ENCODE peak calls at places on chromosomes 5 and 9, in ten cellular contexts. One of them, this sample, is unnamed.

GRCh38 chr5:10246761-10247160 is 2.9 kb downstream of the ATPSCKMT start:
- DNase-seq in HuH-7: no peak
- DNase-seq in NCI-H446: peak
- DNase-seq in prostate gland: no peak
- DNase-seq in heart left ventricle: no peak
- DNase-seq in H7: no peak
- DNase-seq in NCI-H1048: no peak
- DNase-seq in choroid plexus epithelial cell: no peak
- DNase-seq in kidney glomerular epithelial cell: no peak
- DNase-seq in substantia nigra: no peak
- DNase-seq in this sample: no peak

GRCh38 chr9:87083986-87084385 is 136.7 kb upstream of the GAS1 start:
- DNase-seq in HuH-7: no peak
- DNase-seq in NCI-H446: no peak
- DNase-seq in prostate gland: no peak
- DNase-seq in heart left ventricle: no peak
- DNase-seq in H7: no peak
- DNase-seq in NCI-H1048: no peak
- DNase-seq in choroid plexus epithelial cell: no peak
- DNase-seq in kidney glomerular epithelial cell: no peak
- DNase-seq in substantia nigra: no peak
- DNase-seq in this sample: no peak

GRCh38 chr9:109889456-109889855 is 109.5 kb downstream of the PALM2AKAP2 start:
- DNase-seq in HuH-7: no peak
- DNase-seq in NCI-H446: no peak
- DNase-seq in prostate gland: peak
- DNase-seq in heart left ventricle: no peak
- DNase-seq in H7: no peak
- DNase-seq in NCI-H1048: no peak
- DNase-seq in choroid plexus epithelial cell: no peak
- DNase-seq in kidney glomerular epithelial cell: no peak
- DNase-seq in substantia nigra: no peak
- DNase-seq in this sample: no peak

GRCh38 chr5:35830587-35830986 is 26.1 kb upstream of the IL7R start:
- DNase-seq in HuH-7: no peak
- DNase-seq in NCI-H446: no peak
- DNase-seq in prostate gland: no peak
- DNase-seq in heart left ventricle: no peak
- DNase-seq in H7: no peak
- DNase-seq in NCI-H1048: no peak
- DNase-seq in choroid plexus epithelial cell: no peak
- DNase-seq in kidney glomerular epithelial cell: no peak
- DNase-seq in substantia nigra: no peak
- DNase-seq in this sample: no peak

GRCh38 chr5:73106335-73106734 is 14.0 kb upstream of the TMEM171 start:
- DNase-seq in HuH-7: no peak
- DNase-seq in NCI-H446: no peak
- DNase-seq in prostate gland: no peak
- DNase-seq in heart left ventricle: no peak
- DNase-seq in H7: no peak
- DNase-seq in NCI-H1048: no peak
- DNase-seq in choroid plexus epithelial cell: no peak
- DNase-seq in kidney glomerular epithelial cell: no peak
- DNase-seq in substantia nigra: no peak
- DNase-seq in this sample: no peak

GRCh38 chr5:159286420-159287035 is 23.4 kb downstream of the UBLCP1 start:
- DNase-seq in HuH-7: no peak
- DNase-seq in NCI-H446: peak
- DNase-seq in prostate gland: no peak
- DNase-seq in heart left ventricle: no peak
- DNase-seq in H7: peak
- DNase-seq in NCI-H1048: no peak
- DNase-seq in choroid plexus epithelial cell: peak
- DNase-seq in kidney glomerular epithelial cell: no peak
- DNase-seq in substantia nigra: no peak
- DNase-seq in this sample: peak

GRCh38 chr5:151107738-151108520 is 27.1 kb upstream of the TNIP1 start:
- DNase-seq in HuH-7: no peak
- DNase-seq in NCI-H446: no peak
- DNase-seq in prostate gland: peak
- DNase-seq in heart left ventricle: no peak
- DNase-seq in H7: no peak
- DNase-seq in NCI-H1048: no peak
- DNase-seq in choroid plexus epithelial cell: peak
- DNase-seq in kidney glomerular epithelial cell: no peak
- DNase-seq in substantia nigra: no peak
- DNase-seq in this sample: peak

GRCh38 chr5:98774192-98775046 is 956 bp downstream of the RGMB start:
- DNase-seq in HuH-7: peak
- DNase-seq in NCI-H446: peak
- DNase-seq in prostate gland: peak
- DNase-seq in heart left ventricle: peak
- DNase-seq in H7: peak
- DNase-seq in NCI-H1048: peak
- DNase-seq in choroid plexus epithelial cell: peak
- DNase-seq in kidney glomerular epithelial cell: peak
- DNase-seq in substantia nigra: no peak
- DNase-seq in this sample: no peak

GRCh38 chr5:1783214-1783551 is 16.5 kb downstream of the MRPL36 start:
- DNase-seq in HuH-7: no peak
- DNase-seq in NCI-H446: no peak
- DNase-seq in prostate gland: no peak
- DNase-seq in heart left ventricle: peak
- DNase-seq in H7: no peak
- DNase-seq in NCI-H1048: no peak
- DNase-seq in choroid plexus epithelial cell: no peak
- DNase-seq in kidney glomerular epithelial cell: peak
- DNase-seq in substantia nigra: no peak
- DNase-seq in this sample: no peak

GRCh38 chr5:180172447-180173197 is 36.4 kb downstream of the RASGEF1C start:
- DNase-seq in HuH-7: peak
- DNase-seq in NCI-H446: peak
- DNase-seq in prostate gland: no peak
- DNase-seq in heart left ventricle: no peak
- DNase-seq in H7: peak
- DNase-seq in NCI-H1048: no peak
- DNase-seq in choroid plexus epithelial cell: peak
- DNase-seq in kidney glomerular epithelial cell: no peak
- DNase-seq in substantia nigra: no peak
- DNase-seq in this sample: no peak

GRCh38 chr9:87223397-87224246 is 274.0 kb upstream of the DAPK1 start:
- DNase-seq in HuH-7: no peak
- DNase-seq in NCI-H446: no peak
- DNase-seq in prostate gland: peak
- DNase-seq in heart left ventricle: peak
- DNase-seq in H7: no peak
- DNase-seq in NCI-H1048: no peak
- DNase-seq in choroid plexus epithelial cell: peak
- DNase-seq in kidney glomerular epithelial cell: no peak
- DNase-seq in substantia nigra: no peak
- DNase-seq in this sample: no peak

GRCh38 chr9:120445974-120446373 is 134.0 kb downstream of the CDK5RAP2 start:
- DNase-seq in HuH-7: no peak
- DNase-seq in NCI-H446: no peak
- DNase-seq in prostate gland: no peak
- DNase-seq in heart left ventricle: no peak
- DNase-seq in H7: no peak
- DNase-seq in NCI-H1048: no peak
- DNase-seq in choroid plexus epithelial cell: no peak
- DNase-seq in kidney glomerular epithelial cell: no peak
- DNase-seq in substantia nigra: no peak
- DNase-seq in this sample: peak

GRCh38 chr9:32589083-32589713 is 16.2 kb upstream of the NDUFB6 start:
- DNase-seq in HuH-7: peak
- DNase-seq in NCI-H446: peak
- DNase-seq in prostate gland: no peak
- DNase-seq in heart left ventricle: no peak
- DNase-seq in H7: peak
- DNase-seq in NCI-H1048: no peak
- DNase-seq in choroid plexus epithelial cell: peak
- DNase-seq in kidney glomerular epithelial cell: peak
- DNase-seq in substantia nigra: no peak
- DNase-seq in this sample: no peak

GRCh38 chr5:99061711-99062110 is 132.9 kb upstream of the CHD1 start:
- DNase-seq in HuH-7: no peak
- DNase-seq in NCI-H446: no peak
- DNase-seq in prostate gland: no peak
- DNase-seq in heart left ventricle: no peak
- DNase-seq in H7: no peak
- DNase-seq in NCI-H1048: no peak
- DNase-seq in choroid plexus epithelial cell: peak
- DNase-seq in kidney glomerular epithelial cell: peak
- DNase-seq in substantia nigra: no peak
- DNase-seq in this sample: no peak

GRCh38 chr5:68303038-68303738 is 87.6 kb downstream of the PIK3R1 start:
- DNase-seq in HuH-7: no peak
- DNase-seq in NCI-H446: no peak
- DNase-seq in prostate gland: no peak
- DNase-seq in heart left ventricle: no peak
- DNase-seq in H7: no peak
- DNase-seq in NCI-H1048: no peak
- DNase-seq in choroid plexus epithelial cell: peak
- DNase-seq in kidney glomerular epithelial cell: peak
- DNase-seq in substantia nigra: no peak
- DNase-seq in this sample: no peak

GRCh38 chr5:67934976-67935375 is 280.6 kb upstream of the PIK3R1 start:
- DNase-seq in HuH-7: no peak
- DNase-seq in NCI-H446: no peak
- DNase-seq in prostate gland: no peak
- DNase-seq in heart left ventricle: no peak
- DNase-seq in H7: no peak
- DNase-seq in NCI-H1048: no peak
- DNase-seq in choroid plexus epithelial cell: no peak
- DNase-seq in kidney glomerular epithelial cell: no peak
- DNase-seq in substantia nigra: no peak
- DNase-seq in this sample: no peak

GRCh38 chr9:18605763-18606162 is 131.8 kb downstream of the ADAMTSL1 start:
- DNase-seq in HuH-7: no peak
- DNase-seq in NCI-H446: peak
- DNase-seq in prostate gland: no peak
- DNase-seq in heart left ventricle: no peak
- DNase-seq in H7: no peak
- DNase-seq in NCI-H1048: no peak
- DNase-seq in choroid plexus epithelial cell: peak
- DNase-seq in kidney glomerular epithelial cell: no peak
- DNase-seq in substantia nigra: no peak
- DNase-seq in this sample: no peak

GRCh38 chr9:131669234-131670172 is 70.4 kb downstream of the RAPGEF1 start:
- DNase-seq in HuH-7: no peak
- DNase-seq in NCI-H446: no peak
- DNase-seq in prostate gland: no peak
- DNase-seq in heart left ventricle: no peak
- DNase-seq in H7: no peak
- DNase-seq in NCI-H1048: no peak
- DNase-seq in choroid plexus epithelial cell: no peak
- DNase-seq in kidney glomerular epithelial cell: no peak
- DNase-seq in substantia nigra: no peak
- DNase-seq in this sample: no peak

GRCh38 chr9:26426732-26427131 is 465.9 kb downstream of the CAAP1 start:
- DNase-seq in HuH-7: no peak
- DNase-seq in NCI-H446: peak
- DNase-seq in prostate gland: no peak
- DNase-seq in heart left ventricle: no peak
- DNase-seq in H7: no peak
- DNase-seq in NCI-H1048: no peak
- DNase-seq in choroid plexus epithelial cell: no peak
- DNase-seq in kidney glomerular epithelial cell: no peak
- DNase-seq in substantia nigra: no peak
- DNase-seq in this sample: no peak

GRCh38 chr5:36301858-36302603 is at the start of gene RANBP3L:
- DNase-seq in HuH-7: peak
- DNase-seq in NCI-H446: no peak
- DNase-seq in prostate gland: peak
- DNase-seq in heart left ventricle: no peak
- DNase-seq in H7: no peak
- DNase-seq in NCI-H1048: no peak
- DNase-seq in choroid plexus epithelial cell: peak
- DNase-seq in kidney glomerular epithelial cell: peak
- DNase-seq in substantia nigra: no peak
- DNase-seq in this sample: peak

GRCh38 chr9:75892168-75892901 is 1.9 kb downstream of the PCSK5 start:
- DNase-seq in HuH-7: peak
- DNase-seq in NCI-H446: no peak
- DNase-seq in prostate gland: peak
- DNase-seq in heart left ventricle: peak
- DNase-seq in H7: peak
- DNase-seq in NCI-H1048: no peak
- DNase-seq in choroid plexus epithelial cell: peak
- DNase-seq in kidney glomerular epithelial cell: no peak
- DNase-seq in substantia nigra: no peak
- DNase-seq in this sample: no peak

GRCh38 chr9:21110708-21111576 is 30.7 kb downstream of the IFNW1 start:
- DNase-seq in HuH-7: peak
- DNase-seq in NCI-H446: peak
- DNase-seq in prostate gland: peak
- DNase-seq in heart left ventricle: no peak
- DNase-seq in H7: peak
- DNase-seq in NCI-H1048: peak
- DNase-seq in choroid plexus epithelial cell: peak
- DNase-seq in kidney glomerular epithelial cell: peak
- DNase-seq in substantia nigra: no peak
- DNase-seq in this sample: peak

GRCh38 chr5:148427370-148428042 is 43.7 kb downstream of the FBXO38 start:
- DNase-seq in HuH-7: no peak
- DNase-seq in NCI-H446: no peak
- DNase-seq in prostate gland: no peak
- DNase-seq in heart left ventricle: no peak
- DNase-seq in H7: peak
- DNase-seq in NCI-H1048: no peak
- DNase-seq in choroid plexus epithelial cell: no peak
- DNase-seq in kidney glomerular epithelial cell: no peak
- DNase-seq in substantia nigra: no peak
- DNase-seq in this sample: no peak

GRCh38 chr5:72510610-72511121 is 3.5 kb upstream of the ZNF366 start:
- DNase-seq in HuH-7: no peak
- DNase-seq in NCI-H446: peak
- DNase-seq in prostate gland: no peak
- DNase-seq in heart left ventricle: no peak
- DNase-seq in H7: no peak
- DNase-seq in NCI-H1048: no peak
- DNase-seq in choroid plexus epithelial cell: peak
- DNase-seq in kidney glomerular epithelial cell: no peak
- DNase-seq in substantia nigra: no peak
- DNase-seq in this sample: no peak

GRCh38 chr9:127921592-127922120 is 4.8 kb upstream of the ST6GALNAC4 start:
- DNase-seq in HuH-7: peak
- DNase-seq in NCI-H446: peak
- DNase-seq in prostate gland: peak
- DNase-seq in heart left ventricle: peak
- DNase-seq in H7: peak
- DNase-seq in NCI-H1048: no peak
- DNase-seq in choroid plexus epithelial cell: peak
- DNase-seq in kidney glomerular epithelial cell: peak
- DNase-seq in substantia nigra: no peak
- DNase-seq in this sample: no peak

GRCh38 chr9:75880556-75880955 is 9.9 kb upstream of the PCSK5 start:
- DNase-seq in HuH-7: no peak
- DNase-seq in NCI-H446: no peak
- DNase-seq in prostate gland: no peak
- DNase-seq in heart left ventricle: no peak
- DNase-seq in H7: no peak
- DNase-seq in NCI-H1048: no peak
- DNase-seq in choroid plexus epithelial cell: no peak
- DNase-seq in kidney glomerular epithelial cell: no peak
- DNase-seq in substantia nigra: no peak
- DNase-seq in this sample: no peak

GRCh38 chr9:37503736-37504135 is 18.0 kb downstream of the POLR1E start:
- DNase-seq in HuH-7: no peak
- DNase-seq in NCI-H446: no peak
- DNase-seq in prostate gland: no peak
- DNase-seq in heart left ventricle: no peak
- DNase-seq in H7: no peak
- DNase-seq in NCI-H1048: no peak
- DNase-seq in choroid plexus epithelial cell: peak
- DNase-seq in kidney glomerular epithelial cell: no peak
- DNase-seq in substantia nigra: no peak
- DNase-seq in this sample: no peak

GRCh38 chr5:135887447-135887864 is 8.2 kb downstream of the IL9 start:
- DNase-seq in HuH-7: peak
- DNase-seq in NCI-H446: peak
- DNase-seq in prostate gland: peak
- DNase-seq in heart left ventricle: peak
- DNase-seq in H7: peak
- DNase-seq in NCI-H1048: no peak
- DNase-seq in choroid plexus epithelial cell: peak
- DNase-seq in kidney glomerular epithelial cell: peak
- DNase-seq in substantia nigra: no peak
- DNase-seq in this sample: peak

This sample was measured in LNCaP clone FGC.